ENCODE peak calls at places on chromosomes 16 and 17, in six cellular contexts. One of them, this sample, is unnamed.

GRCh38 chr17:27049104-27049784 is 244.7 kb upstream of the WSB1 start:
- DNase-seq in CD8-positive, alpha-beta T cell: no peak
- DNase-seq in A673: no peak
- DNase-seq in hepatocyte: no peak
- DNase-seq in uterus: no peak
- DNase-seq in PC-3: peak; percentile 56
- DNase-seq in this sample: no peak

GRCh38 chr16:27174007-27174406 is 29.3 kb upstream of the KDM8 start:
- DNase-seq in CD8-positive, alpha-beta T cell: peak; percentile 55
- DNase-seq in A673: no peak
- DNase-seq in hepatocyte: no peak
- DNase-seq in uterus: no peak
- DNase-seq in PC-3: peak; percentile 67
- DNase-seq in this sample: no peak

GRCh38 chr17:21008516-21008915 is 34.3 kb downstream of the USP22 start:
- DNase-seq in CD8-positive, alpha-beta T cell: no peak
- DNase-seq in A673: no peak
- DNase-seq in hepatocyte: no peak
- DNase-seq in uterus: no peak
- DNase-seq in PC-3: no peak
- DNase-seq in this sample: no peak

GRCh38 chr17:51907041-51907440 is 251.5 kb downstream of the CA10 start:
- DNase-seq in CD8-positive, alpha-beta T cell: no peak
- DNase-seq in A673: no peak
- DNase-seq in hepatocyte: no peak
- DNase-seq in uterus: no peak
- DNase-seq in PC-3: no peak
- DNase-seq in this sample: no peak

GRCh38 chr16:76780556-76780955 is 410.4 kb upstream of the MON1B start:
- DNase-seq in CD8-positive, alpha-beta T cell: no peak
- DNase-seq in A673: no peak
- DNase-seq in hepatocyte: no peak
- DNase-seq in uterus: no peak
- DNase-seq in PC-3: peak; percentile 85
- DNase-seq in this sample: no peak

GRCh38 chr17:66422181-66422580 is 119.8 kb downstream of the PRKCA start:
- DNase-seq in CD8-positive, alpha-beta T cell: no peak
- DNase-seq in A673: no peak
- DNase-seq in hepatocyte: no peak
- DNase-seq in uterus: no peak
- DNase-seq in PC-3: peak; percentile 59
- DNase-seq in this sample: no peak

GRCh38 chr17:45019177-45019711 is 32.2 kb downstream of the DCAKD start:
- DNase-seq in CD8-positive, alpha-beta T cell: peak; percentile 43
- DNase-seq in A673: peak; percentile 38
- DNase-seq in hepatocyte: peak; percentile 81
- DNase-seq in uterus: peak; percentile 60
- DNase-seq in PC-3: peak; percentile 75
- DNase-seq in this sample: peak; percentile 77

GRCh38 chr17:75875940-75876189 is 2.5 kb downstream of the TRIM47 start:
- DNase-seq in CD8-positive, alpha-beta T cell: no peak
- DNase-seq in A673: no peak
- DNase-seq in hepatocyte: no peak
- DNase-seq in uterus: no peak
- DNase-seq in PC-3: no peak
- DNase-seq in this sample: no peak

GRCh38 chr16:53518550-53519416 is 15.8 kb upstream of the AKTIP start:
- DNase-seq in CD8-positive, alpha-beta T cell: peak; percentile 57
- DNase-seq in A673: peak; percentile 17
- DNase-seq in hepatocyte: no peak
- DNase-seq in uterus: no peak
- DNase-seq in PC-3: no peak
- DNase-seq in this sample: no peak

GRCh38 chr17:31696184-31696602 is 162.9 kb downstream of the COPRS start:
- DNase-seq in CD8-positive, alpha-beta T cell: no peak
- DNase-seq in A673: peak; percentile 32
- DNase-seq in hepatocyte: peak; percentile 83
- DNase-seq in uterus: peak; percentile 86
- DNase-seq in PC-3: no peak
- DNase-seq in this sample: peak; percentile 69

GRCh38 chr17:77435272-77436057 is 294.7 kb downstream of the SEC14L1 start:
- DNase-seq in CD8-positive, alpha-beta T cell: peak; percentile 71
- DNase-seq in A673: no peak
- DNase-seq in hepatocyte: no peak
- DNase-seq in uterus: no peak
- DNase-seq in PC-3: no peak
- DNase-seq in this sample: no peak

GRCh38 chr16:66395806-66396555 is 29.5 kb downstream of the CDH5 start:
- DNase-seq in CD8-positive, alpha-beta T cell: no peak
- DNase-seq in A673: no peak
- DNase-seq in hepatocyte: no peak
- DNase-seq in uterus: no peak
- DNase-seq in PC-3: no peak
- DNase-seq in this sample: no peak

GRCh38 chr16:57308041-57308440 is 23.6 kb upstream of the PLLP start:
- DNase-seq in CD8-positive, alpha-beta T cell: no peak
- DNase-seq in A673: no peak
- DNase-seq in hepatocyte: no peak
- DNase-seq in uterus: no peak
- DNase-seq in PC-3: no peak
- DNase-seq in this sample: no peak

GRCh38 chr17:50764860-50765259 is 2.5 kb downstream of the ANKRD40CL start:
- DNase-seq in CD8-positive, alpha-beta T cell: no peak
- DNase-seq in A673: no peak
- DNase-seq in hepatocyte: no peak
- DNase-seq in uterus: no peak
- DNase-seq in PC-3: no peak
- DNase-seq in this sample: peak; percentile 42

GRCh38 chr16:49919327-49919726 is 63.4 kb upstream of the ZNF423 start:
- DNase-seq in CD8-positive, alpha-beta T cell: no peak
- DNase-seq in A673: no peak
- DNase-seq in hepatocyte: no peak
- DNase-seq in uterus: no peak
- DNase-seq in PC-3: no peak
- DNase-seq in this sample: no peak

GRCh38 chr17:42283241-42284019 is 4.9 kb upstream of the STAT5A start:
- DNase-seq in CD8-positive, alpha-beta T cell: no peak
- DNase-seq in A673: no peak
- DNase-seq in hepatocyte: no peak
- DNase-seq in uterus: peak; percentile 7
- DNase-seq in PC-3: no peak
- DNase-seq in this sample: no peak

GRCh38 chr17:44557653-44558285 is 485 bp downstream of the FZD2 start:
- DNase-seq in CD8-positive, alpha-beta T cell: peak; percentile 27
- DNase-seq in A673: peak; percentile 61
- DNase-seq in hepatocyte: peak; percentile 68
- DNase-seq in uterus: peak; percentile 38
- DNase-seq in PC-3: no peak
- DNase-seq in this sample: peak; percentile 21

GRCh38 chr17:32020943-32021617 is 13.9 kb downstream of the LRRC37B start:
- DNase-seq in CD8-positive, alpha-beta T cell: no peak
- DNase-seq in A673: no peak
- DNase-seq in hepatocyte: no peak
- DNase-seq in uterus: no peak
- DNase-seq in PC-3: no peak
- DNase-seq in this sample: no peak

GRCh38 chr17:27384261-27384701 is 72.0 kb upstream of the KSR1 start:
- DNase-seq in CD8-positive, alpha-beta T cell: no peak
- DNase-seq in A673: peak; percentile 85
- DNase-seq in hepatocyte: no peak
- DNase-seq in uterus: peak; percentile 62
- DNase-seq in PC-3: peak; percentile 94
- DNase-seq in this sample: no peak

GRCh38 chr16:89122322-89122831 is 28.7 kb downstream of the ACSF3 start:
- DNase-seq in CD8-positive, alpha-beta T cell: peak; percentile 78
- DNase-seq in A673: no peak
- DNase-seq in hepatocyte: no peak
- DNase-seq in uterus: no peak
- DNase-seq in PC-3: no peak
- DNase-seq in this sample: no peak

GRCh38 chr17:78997231-78997741 is 12.3 kb downstream of the CANT1 start:
- DNase-seq in CD8-positive, alpha-beta T cell: no peak
- DNase-seq in A673: no peak
- DNase-seq in hepatocyte: no peak
- DNase-seq in uterus: peak; percentile 10
- DNase-seq in PC-3: peak; percentile 27
- DNase-seq in this sample: no peak

GRCh38 chr16:1789643-1790045 is 3.9 kb downstream of the IGFALS start:
- DNase-seq in CD8-positive, alpha-beta T cell: no peak
- DNase-seq in A673: no peak
- DNase-seq in hepatocyte: peak; percentile 3
- DNase-seq in uterus: peak; percentile 16
- DNase-seq in PC-3: no peak
- DNase-seq in this sample: no peak

GRCh38 chr16:16036359-16036792 is 87.0 kb downstream of the ABCC1 start:
- DNase-seq in CD8-positive, alpha-beta T cell: no peak
- DNase-seq in A673: no peak
- DNase-seq in hepatocyte: no peak
- DNase-seq in uterus: no peak
- DNase-seq in PC-3: no peak
- DNase-seq in this sample: peak; percentile 72

GRCh38 chr16:84819644-84820304 is at the start of gene CRISPLD2:
- DNase-seq in CD8-positive, alpha-beta T cell: peak; percentile 89
- DNase-seq in A673: peak; percentile 96
- DNase-seq in hepatocyte: peak; percentile 97
- DNase-seq in uterus: peak; percentile 96
- DNase-seq in PC-3: peak; percentile 83
- DNase-seq in this sample: peak; percentile 93

GRCh38 chr16:66895697-66895995 is 15.3 kb downstream of the PDP2 start:
- DNase-seq in CD8-positive, alpha-beta T cell: no peak
- DNase-seq in A673: no peak
- DNase-seq in hepatocyte: no peak
- DNase-seq in uterus: no peak
- DNase-seq in PC-3: no peak
- DNase-seq in this sample: no peak

GRCh38 chr16:77675464-77676324 is 46.6 kb upstream of the NUDT7 start:
- DNase-seq in CD8-positive, alpha-beta T cell: peak; percentile 56
- DNase-seq in A673: peak; percentile 82
- DNase-seq in hepatocyte: peak; percentile 84
- DNase-seq in uterus: peak; percentile 51
- DNase-seq in PC-3: peak; percentile 74
- DNase-seq in this sample: peak; percentile 78

GRCh38 chr16:27330542-27330941 is 16.8 kb downstream of the IL4R start:
- DNase-seq in CD8-positive, alpha-beta T cell: no peak
- DNase-seq in A673: peak; percentile 67
- DNase-seq in hepatocyte: peak; percentile 52
- DNase-seq in uterus: peak; percentile 86
- DNase-seq in PC-3: no peak
- DNase-seq in this sample: no peak

GRCh38 chr17:68782829-68783228 is 172.4 kb downstream of the ABCA8 start:
- DNase-seq in CD8-positive, alpha-beta T cell: no peak
- DNase-seq in A673: no peak
- DNase-seq in hepatocyte: no peak
- DNase-seq in uterus: no peak
- DNase-seq in PC-3: no peak
- DNase-seq in this sample: no peak

GRCh38 chr16:10182186-10182683 is at the start of gene GRIN2A:
- DNase-seq in CD8-positive, alpha-beta T cell: no peak
- DNase-seq in A673: no peak
- DNase-seq in hepatocyte: no peak
- DNase-seq in uterus: no peak
- DNase-seq in PC-3: no peak
- DNase-seq in this sample: no peak

GRCh38 chr17:48795444-48796162 is 21.4 kb downstream of the TTLL6 start:
- DNase-seq in CD8-positive, alpha-beta T cell: no peak
- DNase-seq in A673: no peak
- DNase-seq in hepatocyte: peak; percentile 80
- DNase-seq in uterus: peak; percentile 48
- DNase-seq in PC-3: peak; percentile 73
- DNase-seq in this sample: peak; percentile 95
- TF ChIP-seq CTCF in CD8-positive, alpha-beta T cell: no peak
- TF ChIP-seq CTCF in A673: no peak
- TF ChIP-seq CTCF in hepatocyte: no peak
- TF ChIP-seq CTCF in uterus: no peak
- TF ChIP-seq CTCF in PC-3: no peak
- TF ChIP-seq CTCF in this sample: no peak

GRCh38 chr16:54632322-54632721 is 298.3 kb upstream of the IRX5 start:
- DNase-seq in CD8-positive, alpha-beta T cell: no peak
- DNase-seq in A673: peak; percentile 21
- DNase-seq in hepatocyte: no peak
- DNase-seq in uterus: no peak
- DNase-seq in PC-3: no peak
- DNase-seq in this sample: no peak
- H3K4me3 ChIP-seq in CD8-positive, alpha-beta T cell: no peak overlapping the region
- H3K4me3 ChIP-seq in A673: no peak overlapping the region
- H3K4me3 ChIP-seq in hepatocyte: no peak overlapping the region
- H3K4me3 ChIP-seq in uterus: no peak overlapping the region
- H3K4me3 ChIP-seq in PC-3: no peak overlapping the region
- H3K4me3 ChIP-seq in this sample: no peak overlapping the region

GRCh38 chr17:17053446-17054379 is 11.5 kb downstream of the MPRIP start:
- DNase-seq in CD8-positive, alpha-beta T cell: no peak
- DNase-seq in A673: no peak
- DNase-seq in hepatocyte: no peak
- DNase-seq in uterus: peak; percentile 7
- DNase-seq in PC-3: no peak
- DNase-seq in this sample: peak; percentile 11

GRCh38 chr17:17051791-17052461 is 9.7 kb downstream of the MPRIP start:
- DNase-seq in CD8-positive, alpha-beta T cell: no peak
- DNase-seq in A673: no peak
- DNase-seq in hepatocyte: peak; percentile 49
- DNase-seq in uterus: peak; percentile 15
- DNase-seq in PC-3: no peak
- DNase-seq in this sample: no peak

GRCh38 chr17:17052462-17053221 is 10.4 kb downstream of the MPRIP start:
- DNase-seq in CD8-positive, alpha-beta T cell: no peak
- DNase-seq in A673: no peak
- DNase-seq in hepatocyte: no peak
- DNase-seq in uterus: peak; percentile 13
- DNase-seq in PC-3: no peak
- DNase-seq in this sample: peak; percentile 32

GRCh38 chr17:17050346-17051345 is 8.4 kb downstream of the MPRIP start:
- DNase-seq in CD8-positive, alpha-beta T cell: no peak
- DNase-seq in A673: no peak
- DNase-seq in hepatocyte: no peak
- DNase-seq in uterus: peak; percentile 8
- DNase-seq in PC-3: no peak
- DNase-seq in this sample: no peak

DNA sequence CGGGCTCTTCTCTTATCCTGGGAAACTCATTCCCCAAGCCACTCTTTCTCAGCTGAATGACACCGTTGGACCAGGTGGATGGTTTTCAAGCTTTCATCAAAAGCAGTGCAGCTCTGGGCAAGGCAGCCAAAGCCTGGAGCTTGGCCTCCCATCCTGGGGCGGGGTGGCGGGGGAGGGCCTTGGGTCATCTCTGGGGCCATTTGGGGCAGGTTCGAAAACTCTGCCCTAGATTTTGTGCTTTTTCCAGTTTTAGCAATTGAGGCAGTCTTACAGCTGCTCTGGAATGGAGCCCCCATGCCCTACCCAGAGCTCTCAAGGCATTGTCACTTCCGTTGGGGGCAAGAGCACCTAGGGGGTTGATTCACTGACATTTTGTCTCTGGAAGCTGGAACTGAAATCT is 9.1 kb downstream of the MPRIP start:
- DNase-seq in CD8-positive, alpha-beta T cell: no peak
- DNase-seq in A673: no peak
- DNase-seq in hepatocyte: no peak
- DNase-seq in uterus: peak; percentile 5
- DNase-seq in PC-3: no peak
- DNase-seq in this sample: no peak
- H3K4me1 ChIP-seq in CD8-positive, alpha-beta T cell: peaks cover 50% of the 10 kb centered on the region
- H3K4me1 ChIP-seq in A673: peaks cover 38% of the 10 kb centered on the region
- H3K4me1 ChIP-seq in hepatocyte: peaks cover 27% of the 10 kb centered on the region
- H3K4me1 ChIP-seq in uterus: peaks cover 2% of the 10 kb centered on the region
- H3K4me1 ChIP-seq in PC-3: peaks cover 59% of the 10 kb centered on the region
- H3K4me1 ChIP-seq in this sample: peaks cover 17% of the 10 kb centered on the region

GRCh38 chr16:546909-547770 is 13.1 kb upstream of the PRR35 start:
- DNase-seq in CD8-positive, alpha-beta T cell: peak; percentile 63
- DNase-seq in A673: peak; percentile 83
- DNase-seq in hepatocyte: peak; percentile 72
- DNase-seq in uterus: peak; percentile 79
- DNase-seq in PC-3: no peak
- DNase-seq in this sample: no peak
- TF ChIP-seq CTCF in CD8-positive, alpha-beta T cell: no peak
- TF ChIP-seq CTCF in A673: peak; percentile 92
- TF ChIP-seq CTCF in hepatocyte: peak; percentile 45
- TF ChIP-seq CTCF in uterus: peak; percentile 66
- TF ChIP-seq CTCF in PC-3: no peak
- TF ChIP-seq CTCF in this sample: no peak